ENCODE peak calls at places on chromosomes 11 and 22, in nine cellular contexts. One of them, this sample, is unnamed.

GRCh38 chr11:18804621-18805020 is 13.0 kb upstream of the PTPN5 start:
- DNase-seq in endothelial cell of umbilical vein: no peak
- DNase-seq in CD8-positive, alpha-beta T cell: no peak
- DNase-seq in pancreas: no peak
- DNase-seq in heart left ventricle: no peak
- DNase-seq in thoracic aorta: no peak
- DNase-seq in left ventricle myocardium inferior: no peak
- DNase-seq in adrenal gland: no peak
- DNase-seq in colonic mucosa: no peak
- DNase-seq in this sample: no peak

GRCh38 chr11:17012712-17013547 is 1.3 kb downstream of the PLEKHA7 start:
- DNase-seq in endothelial cell of umbilical vein: peak
- DNase-seq in CD8-positive, alpha-beta T cell: no peak
- DNase-seq in pancreas: peak
- DNase-seq in heart left ventricle: peak
- DNase-seq in thoracic aorta: no peak
- DNase-seq in left ventricle myocardium inferior: peak
- DNase-seq in adrenal gland: no peak
- DNase-seq in colonic mucosa: peak
- DNase-seq in this sample: peak

GRCh38 chr11:69674267-69674885 is 777 bp downstream of the LTO1 start:
- DNase-seq in endothelial cell of umbilical vein: peak
- DNase-seq in CD8-positive, alpha-beta T cell: no peak
- DNase-seq in pancreas: peak
- DNase-seq in heart left ventricle: no peak
- DNase-seq in thoracic aorta: no peak
- DNase-seq in left ventricle myocardium inferior: no peak
- DNase-seq in adrenal gland: peak
- DNase-seq in colonic mucosa: peak
- DNase-seq in this sample: no peak

GRCh38 chr11:77884186-77884828 is 63.4 kb downstream of the AAMDC start:
- DNase-seq in endothelial cell of umbilical vein: no peak
- DNase-seq in CD8-positive, alpha-beta T cell: no peak
- DNase-seq in pancreas: no peak
- DNase-seq in heart left ventricle: no peak
- DNase-seq in thoracic aorta: no peak
- DNase-seq in left ventricle myocardium inferior: no peak
- DNase-seq in adrenal gland: no peak
- DNase-seq in colonic mucosa: no peak
- DNase-seq in this sample: no peak

GRCh38 chr11:495537-495931 is 11.5 kb downstream of the RNH1 start:
- DNase-seq in endothelial cell of umbilical vein: peak
- DNase-seq in CD8-positive, alpha-beta T cell: no peak
- DNase-seq in pancreas: peak
- DNase-seq in heart left ventricle: no peak
- DNase-seq in thoracic aorta: no peak
- DNase-seq in left ventricle myocardium inferior: no peak
- DNase-seq in adrenal gland: no peak
- DNase-seq in colonic mucosa: no peak
- DNase-seq in this sample: no peak

GRCh38 chr11:76603202-76603601 is 67.3 kb downstream of the LRRC32 start:
- DNase-seq in endothelial cell of umbilical vein: no peak
- DNase-seq in CD8-positive, alpha-beta T cell: no peak
- DNase-seq in pancreas: no peak
- DNase-seq in heart left ventricle: no peak
- DNase-seq in thoracic aorta: no peak
- DNase-seq in left ventricle myocardium inferior: no peak
- DNase-seq in adrenal gland: peak
- DNase-seq in colonic mucosa: peak
- DNase-seq in this sample: no peak

GRCh38 chr11:86288776-86289507 is 13.1 kb upstream of the HIKESHI start:
- DNase-seq in endothelial cell of umbilical vein: no peak
- DNase-seq in CD8-positive, alpha-beta T cell: no peak
- DNase-seq in pancreas: no peak
- DNase-seq in heart left ventricle: no peak
- DNase-seq in thoracic aorta: no peak
- DNase-seq in left ventricle myocardium inferior: no peak
- DNase-seq in adrenal gland: no peak
- DNase-seq in colonic mucosa: no peak
- DNase-seq in this sample: no peak

GRCh38 chr22:45007247-45007945 is 2.4 kb downstream of the PHF21B start:
- DNase-seq in endothelial cell of umbilical vein: no peak
- DNase-seq in CD8-positive, alpha-beta T cell: no peak
- DNase-seq in pancreas: peak
- DNase-seq in heart left ventricle: peak
- DNase-seq in thoracic aorta: no peak
- DNase-seq in left ventricle myocardium inferior: no peak
- DNase-seq in adrenal gland: peak
- DNase-seq in colonic mucosa: no peak
- DNase-seq in this sample: no peak

GRCh38 chr11:106076421-106076922 is 675 bp downstream of the KBTBD3 start:
- DNase-seq in endothelial cell of umbilical vein: no peak
- DNase-seq in CD8-positive, alpha-beta T cell: no peak
- DNase-seq in pancreas: no peak
- DNase-seq in heart left ventricle: no peak
- DNase-seq in thoracic aorta: no peak
- DNase-seq in left ventricle myocardium inferior: no peak
- DNase-seq in adrenal gland: peak
- DNase-seq in colonic mucosa: peak
- DNase-seq in this sample: no peak

GRCh38 chr11:68028802-68029475 is 1.5 kb upstream of the NDUFS8 start:
- DNase-seq in endothelial cell of umbilical vein: no peak
- DNase-seq in CD8-positive, alpha-beta T cell: no peak
- DNase-seq in pancreas: no peak
- DNase-seq in heart left ventricle: no peak
- DNase-seq in thoracic aorta: no peak
- DNase-seq in left ventricle myocardium inferior: no peak
- DNase-seq in adrenal gland: no peak
- DNase-seq in colonic mucosa: no peak
- DNase-seq in this sample: no peak

GRCh38 chr11:117478126-117478856 is 150.6 kb downstream of the CEP164 start:
- DNase-seq in endothelial cell of umbilical vein: no peak
- DNase-seq in CD8-positive, alpha-beta T cell: no peak
- DNase-seq in pancreas: no peak
- DNase-seq in heart left ventricle: no peak
- DNase-seq in thoracic aorta: no peak
- DNase-seq in left ventricle myocardium inferior: no peak
- DNase-seq in adrenal gland: no peak
- DNase-seq in colonic mucosa: peak
- DNase-seq in this sample: no peak

GRCh38 chr11:13116491-13116890 is 107.4 kb downstream of the RASSF10 start:
- DNase-seq in endothelial cell of umbilical vein: no peak
- DNase-seq in CD8-positive, alpha-beta T cell: no peak
- DNase-seq in pancreas: no peak
- DNase-seq in heart left ventricle: no peak
- DNase-seq in thoracic aorta: no peak
- DNase-seq in left ventricle myocardium inferior: no peak
- DNase-seq in adrenal gland: no peak
- DNase-seq in colonic mucosa: no peak
- DNase-seq in this sample: no peak

GRCh38 chr11:64649304-64649703 is 58.3 kb downstream of the SLC22A12 start:
- DNase-seq in endothelial cell of umbilical vein: no peak
- DNase-seq in CD8-positive, alpha-beta T cell: no peak
- DNase-seq in pancreas: no peak
- DNase-seq in heart left ventricle: no peak
- DNase-seq in thoracic aorta: no peak
- DNase-seq in left ventricle myocardium inferior: no peak
- DNase-seq in adrenal gland: no peak
- DNase-seq in colonic mucosa: no peak
- DNase-seq in this sample: no peak

GRCh38 chr22:50577697-50577986 is 585 bp downstream of the CPT1B start:
- DNase-seq in endothelial cell of umbilical vein: no peak
- DNase-seq in CD8-positive, alpha-beta T cell: no peak
- DNase-seq in pancreas: no peak
- DNase-seq in heart left ventricle: no peak
- DNase-seq in thoracic aorta: no peak
- DNase-seq in left ventricle myocardium inferior: no peak
- DNase-seq in adrenal gland: no peak
- DNase-seq in colonic mucosa: no peak
- DNase-seq in this sample: no peak

GRCh38 chr11:85977751-85978160 is 91.1 kb downstream of the PICALM start:
- DNase-seq in endothelial cell of umbilical vein: no peak
- DNase-seq in CD8-positive, alpha-beta T cell: no peak
- DNase-seq in pancreas: no peak
- DNase-seq in heart left ventricle: no peak
- DNase-seq in thoracic aorta: no peak
- DNase-seq in left ventricle myocardium inferior: no peak
- DNase-seq in adrenal gland: no peak
- DNase-seq in colonic mucosa: no peak
- DNase-seq in this sample: no peak

GRCh38 chr22:31893460-31893859 is 50.9 kb upstream of the YWHAH start:
- DNase-seq in endothelial cell of umbilical vein: no peak
- DNase-seq in CD8-positive, alpha-beta T cell: no peak
- DNase-seq in pancreas: no peak
- DNase-seq in heart left ventricle: no peak
- DNase-seq in thoracic aorta: no peak
- DNase-seq in left ventricle myocardium inferior: no peak
- DNase-seq in adrenal gland: no peak
- DNase-seq in colonic mucosa: no peak
- DNase-seq in this sample: no peak

GRCh38 chr11:2942872-2943710 is 13.9 kb upstream of the PHLDA2 start:
- DNase-seq in endothelial cell of umbilical vein: no peak
- DNase-seq in CD8-positive, alpha-beta T cell: no peak
- DNase-seq in pancreas: no peak
- DNase-seq in heart left ventricle: no peak
- DNase-seq in thoracic aorta: no peak
- DNase-seq in left ventricle myocardium inferior: no peak
- DNase-seq in adrenal gland: peak
- DNase-seq in colonic mucosa: no peak
- DNase-seq in this sample: no peak

GRCh38 chr11:44565746-44566558 is 489 bp downstream of the CD82 start:
- DNase-seq in endothelial cell of umbilical vein: no peak
- DNase-seq in CD8-positive, alpha-beta T cell: no peak
- DNase-seq in pancreas: no peak
- DNase-seq in heart left ventricle: no peak
- DNase-seq in thoracic aorta: no peak
- DNase-seq in left ventricle myocardium inferior: no peak
- DNase-seq in adrenal gland: no peak
- DNase-seq in colonic mucosa: no peak
- DNase-seq in this sample: no peak

DNA sequence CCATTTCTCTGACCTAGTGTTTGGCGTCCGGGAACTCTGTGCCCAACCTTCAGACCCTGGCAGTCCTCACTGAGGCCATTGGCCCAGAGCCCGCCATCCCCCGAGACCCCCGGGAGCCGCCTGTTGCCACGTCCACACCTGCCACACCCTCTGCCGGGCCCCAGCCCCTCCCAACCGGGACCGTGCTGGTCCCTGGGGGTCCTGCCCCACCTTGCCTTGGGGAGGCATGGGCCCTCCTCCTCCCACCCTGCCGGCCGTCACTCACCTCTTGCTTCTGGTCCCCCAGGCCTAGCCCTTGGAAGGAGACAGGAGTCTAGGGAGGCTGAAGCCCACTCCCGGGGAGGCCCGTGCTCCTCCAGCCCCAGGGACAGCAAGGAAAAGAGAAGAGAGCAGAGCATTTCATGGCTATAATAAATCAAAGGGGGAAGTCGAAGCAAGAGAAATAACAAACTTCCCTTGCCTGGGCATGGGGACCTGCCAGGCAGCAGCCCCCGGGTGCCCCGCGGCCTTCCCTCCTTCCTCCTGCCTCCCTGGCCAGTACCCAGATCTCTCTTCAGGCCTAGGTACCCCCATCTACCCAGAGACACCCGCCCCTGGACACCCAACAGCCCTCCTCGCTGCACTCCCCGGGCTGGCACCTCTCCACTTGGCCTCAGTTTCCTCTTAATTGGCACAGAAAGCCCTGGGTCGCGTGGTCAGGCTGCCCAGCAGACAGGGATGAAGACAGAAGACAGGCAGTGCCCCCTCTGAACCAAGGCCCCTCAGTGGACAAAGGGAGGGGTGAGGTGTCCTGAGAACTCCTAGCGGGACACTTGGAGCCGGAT is 13.0 kb upstream of the SLC39A13 start:
- DNase-seq in endothelial cell of umbilical vein: no peak
- DNase-seq in CD8-positive, alpha-beta T cell: no peak
- DNase-seq in pancreas: peak
- DNase-seq in heart left ventricle: no peak
- DNase-seq in thoracic aorta: no peak
- DNase-seq in left ventricle myocardium inferior: no peak
- DNase-seq in adrenal gland: no peak
- DNase-seq in colonic mucosa: no peak
- DNase-seq in this sample: no peak
- H3K27ac ChIP-seq in endothelial cell of umbilical vein: peak
- H3K27ac ChIP-seq in CD8-positive, alpha-beta T cell: peak
- H3K27ac ChIP-seq in pancreas: no peak
- H3K27ac ChIP-seq in heart left ventricle: peak
- H3K27ac ChIP-seq in thoracic aorta: peak
- H3K27ac ChIP-seq in left ventricle myocardium inferior: peak
- H3K27ac ChIP-seq in adrenal gland: peak
- H3K27ac ChIP-seq in colonic mucosa: peak
- H3K27ac ChIP-seq in this sample: peak

GRCh38 chr11:27008811-27009535 is 15.1 kb downstream of the FIBIN start:
- DNase-seq in endothelial cell of umbilical vein: no peak
- DNase-seq in CD8-positive, alpha-beta T cell: no peak
- DNase-seq in pancreas: no peak
- DNase-seq in heart left ventricle: no peak
- DNase-seq in thoracic aorta: no peak
- DNase-seq in left ventricle myocardium inferior: no peak
- DNase-seq in adrenal gland: no peak
- DNase-seq in colonic mucosa: no peak
- DNase-seq in this sample: no peak
- H3K4me3 ChIP-seq in endothelial cell of umbilical vein: no peak
- H3K4me3 ChIP-seq in CD8-positive, alpha-beta T cell: no peak
- H3K4me3 ChIP-seq in pancreas: no peak
- H3K4me3 ChIP-seq in heart left ventricle: no peak
- H3K4me3 ChIP-seq in thoracic aorta: no peak
- H3K4me3 ChIP-seq in left ventricle myocardium inferior: no peak
- H3K4me3 ChIP-seq in adrenal gland: no peak
- H3K4me3 ChIP-seq in colonic mucosa: no peak
- H3K4me3 ChIP-seq in this sample: no peak

DNA sequence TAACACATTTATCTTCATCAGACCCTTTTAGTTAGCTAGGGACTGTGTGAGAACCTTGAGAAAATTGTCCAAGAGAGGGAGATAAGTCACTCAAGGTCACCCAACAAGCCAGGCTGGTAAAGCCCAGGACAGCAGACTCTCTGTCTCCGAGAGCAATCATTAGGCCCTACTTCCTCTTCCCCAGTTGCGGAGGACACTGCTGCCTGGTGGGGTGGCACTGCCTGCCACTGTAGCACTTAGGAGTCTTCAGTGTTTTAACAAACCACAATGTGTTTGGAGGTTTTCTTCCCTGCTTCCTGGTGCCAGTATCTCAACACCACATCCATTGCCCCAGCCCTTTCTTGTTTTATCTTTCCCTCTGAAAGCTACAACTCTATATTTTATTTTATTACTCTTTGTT is 132.1 kb upstream of the LDLRAD3 start:
- DNase-seq in endothelial cell of umbilical vein: no peak
- DNase-seq in CD8-positive, alpha-beta T cell: no peak
- DNase-seq in pancreas: no peak
- DNase-seq in heart left ventricle: no peak
- DNase-seq in thoracic aorta: no peak
- DNase-seq in left ventricle myocardium inferior: no peak
- DNase-seq in adrenal gland: peak
- DNase-seq in colonic mucosa: no peak
- DNase-seq in this sample: no peak
- TF ChIP-seq CTCF in endothelial cell of umbilical vein: no peak
- TF ChIP-seq CTCF in CD8-positive, alpha-beta T cell: no peak
- TF ChIP-seq CTCF in pancreas: no peak
- TF ChIP-seq CTCF in heart left ventricle: no peak
- TF ChIP-seq CTCF in thoracic aorta: no peak
- TF ChIP-seq CTCF in left ventricle myocardium inferior: no peak
- TF ChIP-seq CTCF in adrenal gland: no peak
- TF ChIP-seq CTCF in colonic mucosa: no peak
- TF ChIP-seq CTCF in this sample: no peak

GRCh38 chr11:59117774-59118173 is 10.7 kb downstream of the FAM111B start:
- DNase-seq in endothelial cell of umbilical vein: no peak
- DNase-seq in CD8-positive, alpha-beta T cell: no peak
- DNase-seq in pancreas: no peak
- DNase-seq in heart left ventricle: no peak
- DNase-seq in thoracic aorta: no peak
- DNase-seq in left ventricle myocardium inferior: no peak
- DNase-seq in adrenal gland: no peak
- DNase-seq in colonic mucosa: no peak
- DNase-seq in this sample: no peak
- H3K27ac ChIP-seq in endothelial cell of umbilical vein: no peak
- H3K27ac ChIP-seq in CD8-positive, alpha-beta T cell: no peak
- H3K27ac ChIP-seq in pancreas: no peak
- H3K27ac ChIP-seq in heart left ventricle: no peak
- H3K27ac ChIP-seq in thoracic aorta: no peak
- H3K27ac ChIP-seq in left ventricle myocardium inferior: no peak
- H3K27ac ChIP-seq in adrenal gland: no peak
- H3K27ac ChIP-seq in colonic mucosa: no peak
- H3K27ac ChIP-seq in this sample: no peak

This sample was measured in coronary artery.